ENCODE peak calls at places on chromosomes 12 and 14, in seven cellular contexts. W is MM.1S, N is A549, S is body of pancreas, D is GM13976, R is dorsolateral prefrontal cortex, E is astrocyte of the spinal cord. U is an unnamed sample.

GRCh38 chr12:127205781-127206535 is 1061.0 kb upstream of the TMEM132C start:
- DNase-seq in W (no peak), N (no peak), S (no peak), D (no peak), R (no peak), E (no peak), U (no peak)

GRCh38 chr14:44785096-44785495 is 176.7 kb downstream of the KLHL28 start:
- DNase-seq in W (no peak), N (no peak), S (no peak), D (no peak), R (no peak), E (no peak), U (no peak)

GRCh38 chr14:80004871-80005270 is 206.4 kb downstream of the DIO2 start:
- DNase-seq in W (no peak), N (no peak), S (no peak), D (no peak), R (no peak), E (no peak), U (no peak)

GRCh38 chr12:71938728-71939385 is at the start of gene TPH2:
- DNase-seq in W (peak), N (peak), S (peak), D (peak), R (peak), E (peak), U (peak)

GRCh38 chr12:110743571-110744093 is 941 bp upstream of the PPP1CC start:
- DNase-seq in W (no peak), N (peak), S (peak), D (no peak), R (peak), E (no peak), U (no peak)

GRCh38 chr12:102010265-102010994 is 51.4 kb downstream of the WASHC3 start:
- DNase-seq in W (no peak), N (no peak), S (no peak), D (peak), R (no peak), E (no peak), U (no peak)

GRCh38 chr12:107607464-107608392 is 77.9 kb upstream of the PWP1 start:
- DNase-seq in W (peak), N (peak), S (peak), D (peak), R (peak), E (peak), U (peak)

GRCh38 chr14:31864937-31865855 is 211.9 kb upstream of the ARHGAP5 start:
- DNase-seq in W (no peak), N (no peak), S (no peak), D (no peak), R (no peak), E (no peak), U (no peak)

GRCh38 chr14:21053184-21054122 is 4.2 kb upstream of the RNASE8 start:
- DNase-seq in W (no peak), N (no peak), S (no peak), D (no peak), R (no peak), E (no peak), U (no peak)

DNA sequence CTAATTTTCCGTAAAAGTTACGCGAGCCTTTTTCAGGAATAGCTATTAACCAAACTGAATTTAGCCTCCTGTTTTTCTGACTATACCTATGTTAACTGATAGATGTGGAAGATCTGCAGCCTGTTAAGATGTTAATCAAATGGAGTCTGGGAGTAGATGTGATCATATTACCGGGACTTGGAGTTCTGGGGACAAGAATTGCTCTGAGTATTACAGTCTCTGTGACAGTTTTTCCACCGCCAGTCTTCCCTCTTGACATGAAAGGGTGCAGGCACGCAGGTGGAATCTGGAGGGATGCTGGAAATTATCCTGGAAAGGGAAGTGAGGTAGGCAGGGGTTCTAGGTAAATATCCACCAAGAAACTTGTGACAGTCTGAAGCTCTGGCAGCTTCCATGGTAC is 276.2 kb downstream of the EGLN3 start:
- DNase-seq in W (no peak), N (no peak), S (no peak), D (no peak), R (no peak), E (no peak), U (no peak)
- TF ChIP-seq CTCF in W (no peak), N (no peak), S (no peak), D (no peak), R (no peak), E (no peak), U (no peak)

DNA sequence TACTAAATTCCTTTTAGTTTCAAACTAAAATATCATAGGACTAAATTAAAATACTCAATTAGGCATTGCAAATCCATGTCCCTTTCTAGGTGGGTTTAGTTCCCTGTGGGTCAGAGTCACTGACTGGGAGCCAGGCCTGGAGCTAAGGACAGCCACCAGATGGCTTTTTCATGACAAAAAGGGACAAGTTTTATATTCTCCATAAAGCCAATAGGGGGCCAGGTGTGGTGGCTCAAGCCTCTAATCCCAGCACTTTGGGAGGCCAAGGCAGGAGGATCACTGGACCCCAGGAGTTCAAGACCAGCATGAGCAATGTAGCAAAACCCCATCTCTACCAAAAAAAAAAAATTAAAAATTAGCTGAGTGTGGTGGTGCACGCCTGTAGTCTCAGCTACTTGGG is 35.4 kb upstream of the EIF5 start:
- DNase-seq in W (no peak), N (peak), S (no peak), D (no peak), R (no peak), E (no peak), U (no peak)
- TF ChIP-seq CTCF in W (peak), N (no peak), S (no peak), D (no peak), R (no peak), E (no peak), U (peak)

GRCh38 chr14:23555882-23556699 is at the start of gene THTPA:
- DNase-seq in W (peak), N (peak), S (peak), D (peak), R (peak), E (peak), U (peak)
- TF ChIP-seq CTCF in W (no peak), N (no peak), S (no peak), D (no peak), R (no peak), E (no peak), U (no peak)

DNA sequence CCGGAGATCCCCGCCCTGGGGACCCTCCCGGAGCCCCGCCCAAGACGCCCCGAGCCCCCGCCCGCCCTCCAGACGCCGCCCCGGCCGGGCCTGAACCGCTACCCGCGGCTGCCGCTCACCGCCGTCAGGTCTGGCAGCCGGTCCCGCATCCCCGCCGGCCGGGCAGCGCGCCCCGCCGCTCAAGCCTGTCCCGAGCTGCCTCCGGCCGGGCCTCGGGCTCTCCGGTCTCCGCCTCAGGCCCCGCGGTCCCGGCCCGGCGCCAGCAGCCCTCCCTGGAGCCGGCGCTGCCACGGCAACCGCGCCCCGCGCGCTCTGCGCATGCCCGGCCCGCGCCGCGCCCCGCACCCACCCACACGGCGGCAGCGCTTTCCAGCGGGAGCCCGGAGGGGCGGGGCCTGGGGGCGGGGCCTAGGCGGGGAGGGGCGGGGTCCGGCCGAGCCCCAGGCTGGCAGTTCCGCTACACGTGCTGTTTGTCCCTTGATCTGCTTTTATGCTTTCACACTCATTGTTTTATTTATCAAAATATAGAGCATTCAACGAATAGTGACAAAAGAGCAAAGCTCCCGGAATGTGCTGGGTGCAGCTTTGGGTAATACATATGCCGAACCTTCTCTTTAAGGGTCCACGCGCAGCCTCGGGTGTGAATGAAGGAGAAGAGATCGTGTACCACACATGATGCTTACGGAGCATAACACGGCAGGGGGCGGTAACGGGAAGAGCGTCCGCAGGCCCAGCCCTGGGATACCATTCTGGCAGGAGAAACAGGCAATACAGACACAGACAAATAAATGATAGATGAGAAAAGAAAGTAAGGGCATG is at the start of gene STX2:
- DNase-seq in W (peak), N (peak), S (peak), D (peak), R (peak), E (peak), U (peak)
- TF ChIP-seq CTCF in W (peak), N (peak), S (no peak), D (no peak), R (no peak), E (peak), U (no peak)

DNA sequence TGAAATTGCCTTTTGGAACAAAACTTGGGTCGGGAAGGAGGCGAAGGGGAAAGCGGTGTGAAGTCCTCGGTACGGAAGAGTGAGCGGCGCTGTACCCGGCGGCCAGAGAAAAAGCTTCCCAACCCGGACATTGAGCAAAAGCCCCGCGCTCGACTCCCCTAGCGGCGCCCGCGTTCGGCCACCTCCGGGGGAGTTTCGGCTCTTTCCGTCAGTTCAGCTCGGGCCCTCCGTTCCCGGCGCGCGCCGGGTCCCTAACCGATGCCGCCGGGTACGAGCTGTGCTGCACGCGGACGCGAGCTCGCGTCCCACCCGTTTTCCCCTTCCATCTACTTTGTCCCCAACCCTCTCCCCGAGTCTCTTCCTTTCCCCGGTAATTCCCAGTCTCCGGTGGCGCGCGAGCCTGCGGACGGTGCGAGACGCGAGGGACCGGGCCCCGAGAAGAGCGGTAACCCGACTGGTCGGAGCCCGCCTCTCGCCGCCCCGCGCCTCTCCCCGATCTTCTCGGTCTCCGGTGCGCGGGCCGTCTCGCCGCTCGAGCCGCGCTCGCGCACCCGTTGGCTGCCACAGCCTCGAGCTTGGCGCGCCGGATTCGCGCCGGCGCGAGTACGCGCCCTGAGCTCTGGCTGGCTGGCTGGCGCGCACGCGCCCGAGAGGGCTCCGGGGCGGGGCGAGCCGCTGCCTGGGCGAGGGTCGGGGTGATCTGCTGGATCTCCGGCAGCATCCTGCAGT is 446 bp upstream of the SPATS2 start:
- DNase-seq in W (peak), N (peak), S (peak), D (peak), R (peak), E (peak), U (peak)
- TF ChIP-seq CTCF in W (peak), N (no peak), S (peak), D (peak), R (peak), E (peak), U (no peak)

GRCh38 chr14:63993992-63994391 is 141.2 kb downstream of the SYNE2 start:
- DNase-seq in W (no peak), N (peak), S (peak), D (no peak), R (no peak), E (no peak), U (no peak)
- TF ChIP-seq CTCF in W (peak), N (peak), S (peak), D (peak), R (no peak), E (peak), U (no peak)

DNA sequence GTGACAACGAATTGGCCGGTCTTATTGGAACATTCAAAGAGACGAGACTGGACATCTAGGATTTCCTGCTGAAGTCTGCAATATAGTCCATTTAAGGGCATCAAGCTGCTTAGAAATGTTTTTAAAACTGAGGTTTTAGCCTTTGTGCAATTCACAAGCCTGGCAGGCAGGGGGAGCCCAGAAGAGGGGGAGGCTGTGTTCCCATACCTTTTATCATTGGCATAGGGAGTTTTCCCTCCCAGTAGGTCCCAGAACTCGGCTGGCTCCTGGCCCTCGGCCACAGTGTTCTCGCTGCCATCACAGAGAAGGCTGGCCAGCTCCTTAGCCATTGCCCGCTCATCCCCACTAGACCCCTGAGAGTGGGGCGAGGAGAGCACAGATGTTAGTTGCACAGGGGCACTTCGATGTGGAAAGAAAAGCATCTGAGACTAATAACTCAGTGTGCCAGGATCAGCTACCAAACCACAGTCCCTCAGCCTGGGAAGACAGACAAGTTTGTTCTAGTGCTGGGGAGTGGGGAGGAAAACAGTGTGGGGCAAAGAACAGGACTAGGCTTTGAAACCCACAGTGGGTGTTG is 15.1 kb downstream of the AVIL start:
- DNase-seq in W (peak), N (peak), S (peak), D (peak), R (no peak), E (peak), U (peak)
- TF ChIP-seq CTCF in W (peak), N (peak), S (peak), D (peak), R (peak), E (peak), U (peak)

DNA sequence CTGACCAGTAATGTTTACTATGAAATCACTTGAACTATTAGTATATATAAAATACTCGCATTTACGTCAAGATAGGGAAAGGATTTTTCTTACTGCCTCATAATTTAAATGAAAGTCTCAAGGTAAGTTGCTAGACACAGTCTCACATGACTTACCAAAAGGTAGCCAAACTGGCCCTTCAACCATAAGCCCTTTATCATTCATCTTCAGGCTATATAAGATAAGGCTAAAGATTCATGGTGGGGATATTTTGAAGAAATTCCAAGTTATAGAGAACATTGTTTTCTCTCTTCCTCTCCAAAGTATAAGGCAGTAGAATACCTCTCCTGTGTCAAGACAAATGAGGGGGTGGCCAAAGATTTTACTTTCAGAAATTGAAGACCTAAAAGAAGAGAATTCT is 23.4 kb downstream of the KIF21A start:
- DNase-seq in W (no peak), N (no peak), S (no peak), D (no peak), R (no peak), E (no peak), U (no peak)
- TF ChIP-seq CTCF in W (no peak), N (no peak), S (no peak), D (no peak), R (no peak), E (no peak), U (no peak)

GRCh38 chr12:115223322-115223721 is 539.3 kb upstream of the TBX3 start:
- DNase-seq in W (no peak), N (peak), S (no peak), D (no peak), R (no peak), E (peak), U (no peak)

GRCh38 chr12:115225845-115226244 is 541.9 kb upstream of the TBX3 start:
- DNase-seq in W (no peak), N (no peak), S (no peak), D (no peak), R (no peak), E (no peak), U (no peak)

GRCh38 chr12:115227137-115227615 is 543.2 kb upstream of the TBX3 start:
- DNase-seq in W (no peak), N (peak), S (no peak), D (no peak), R (peak), E (peak), U (no peak)

GRCh38 chr12:115224031-115224430 is 540.1 kb upstream of the TBX3 start:
- DNase-seq in W (no peak), N (no peak), S (no peak), D (no peak), R (no peak), E (no peak), U (no peak)

GRCh38 chr12:115222220-115222619 is 538.2 kb upstream of the TBX3 start:
- DNase-seq in W (no peak), N (peak), S (no peak), D (no peak), R (no peak), E (no peak), U (no peak)
- TF ChIP-seq CTCF in W (no peak), N (peak), S (no peak), D (no peak), R (no peak), E (no peak), U (no peak)

U was measured in endothelial cell.